ENCODE peak calls at places on chromosomes 2 and 18, in six cellular contexts. R, L, U, X, Q and Y are unnamed samples.

GRCh38 chr2:164920430-164920829 is 34.9 kb downstream of the SLC38A11 start:
- DNase-seq in R (no peak), L (peak), U (no peak), X (peak), Q (no peak), Y (peak)

GRCh38 chr18:32730620-32731021 is 42.2 kb downstream of the KLHL14 start:
- DNase-seq in X (peak), Q (no peak), U (no peak), L (peak), R (no peak), Y (peak)

GRCh38 chr18:27780061-27780740 is 396.7 kb downstream of the CDH2 start:
- DNase-seq in L (no peak), Q (no peak), X (peak), U (no peak), R (no peak), Y (peak)

GRCh38 chr2:19802088-19802806 is 99.5 kb downstream of the TTC32 start:
- DNase-seq in U (no peak), R (no peak), Q (no peak), X (peak), L (peak), Y (peak)

GRCh38 chr2:215514516-215514915 is 78.6 kb upstream of the FN1 start:
- DNase-seq in R (no peak), L (no peak), X (no peak), U (no peak), Q (no peak), Y (no peak)

GRCh38 chr2:111227716-111228141 is 107.0 kb downstream of the BCL2L11 start:
- DNase-seq in R (peak), U (no peak), L (peak), Q (no peak), X (peak), Y (peak)

GRCh38 chr18:10286580-10287150 is 167.8 kb upstream of the APCDD1 start:
- DNase-seq in U (no peak), X (no peak), Q (no peak), R (no peak), L (no peak), Y (no peak)

GRCh38 chr2:168635065-168635577 is 167.3 kb upstream of the NOSTRIN start:
- DNase-seq in U (peak), R (no peak), Q (peak), X (peak), L (peak), Y (peak)

GRCh38 chr18:38940863-38941531 is 1375.4 kb upstream of the CELF4 start:
- DNase-seq in L (peak), X (peak), U (no peak), Q (no peak), R (no peak), Y (peak)

GRCh38 chr2:37389984-37390765 is 45.7 kb downstream of the QPCT start:
- DNase-seq in U (no peak), X (peak), R (no peak), L (peak), Q (no peak), Y (peak)

GRCh38 chr2:204967199-204967995 is 422.1 kb downstream of the PARD3B start:
- DNase-seq in Q (peak), L (no peak), U (no peak), R (no peak), X (peak), Y (no peak)

GRCh38 chr2:120830096-120830830 is 94.6 kb downstream of the GLI2 start:
- DNase-seq in L (no peak), R (no peak), X (no peak), Q (peak), U (peak), Y (no peak)

GRCh38 chr2:54207666-54208195 is 48.3 kb downstream of the TSPYL6 start:
- DNase-seq in Q (no peak), R (no peak), X (peak), U (no peak), L (peak), Y (peak)

GRCh38 chr2:197556456-197556855 is 40.6 kb downstream of the MOB4 start:
- DNase-seq in R (no peak), X (peak), U (no peak), Q (no peak), L (peak), Y (no peak)

GRCh38 chr18:60649816-60650215 is 277.2 kb upstream of the MC4R start:
- DNase-seq in X (no peak), R (no peak), Q (no peak), L (no peak), U (no peak), Y (no peak)

GRCh38 chr2:644871-645270 is 32.3 kb downstream of the TMEM18 start:
- DNase-seq in L (no peak), X (no peak), U (no peak), Q (no peak), R (peak), Y (no peak)

GRCh38 chr2:203870942-203871341 is 3.4 kb downstream of the CTLA4 start:
- DNase-seq in U (no peak), R (no peak), Q (no peak), X (no peak), L (no peak), Y (no peak)

GRCh38 chr2:8537572-8538155 is 144.2 kb upstream of the ID2 start:
- DNase-seq in Q (no peak), X (no peak), U (no peak), R (no peak), L (no peak), Y (no peak)

GRCh38 chr2:198465970-198466369 is 661.6 kb downstream of the PLCL1 start:
- DNase-seq in U (no peak), L (no peak), R (no peak), Q (no peak), X (no peak), Y (no peak)

GRCh38 chr2:120777787-120778186 is 42.1 kb downstream of the GLI2 start:
- DNase-seq in X (no peak), R (no peak), Q (peak), L (no peak), U (peak), Y (no peak)

GRCh38 chr2:229407170-229407569 is 136.1 kb upstream of the PID1 start:
- DNase-seq in X (peak), U (peak), Q (peak), L (peak), R (peak), Y (peak)

GRCh38 chr2:46269545-46270273 is 27.5 kb upstream of the EPAS1 start:
- DNase-seq in R (no peak), Q (peak), U (no peak), L (peak), X (peak), Y (peak)

GRCh38 chr2:25234756-25235155 is 66.4 kb upstream of the POMC start:
- DNase-seq in R (no peak), U (no peak), Q (no peak), L (no peak), X (no peak), Y (no peak)

GRCh38 chr2:55899881-55900280 is 23.7 kb downstream of the EFEMP1 start:
- DNase-seq in R (no peak), L (no peak), U (no peak), Q (no peak), X (peak), Y (peak)

GRCh38 chr18:10949655-10950054 is 199.7 kb downstream of the PIEZO2 start:
- DNase-seq in U (no peak), R (no peak), X (no peak), L (peak), Q (no peak), Y (no peak)

GRCh38 chr2:1867141-1867540 is 122.8 kb upstream of the PXDN start:
- DNase-seq in L (no peak), Q (no peak), X (no peak), R (no peak), U (no peak), Y (no peak)

GRCh38 chr2:73970850-73971471 is 13.7 kb upstream of the TET3 start:
- DNase-seq in L (no peak), R (peak), Q (peak), U (peak), X (no peak), Y (no peak)

GRCh38 chr2:219280682-219281081 is 1.5 kb downstream of the DNAJB2 start:
- DNase-seq in R (no peak), Q (no peak), X (no peak), L (no peak), U (no peak), Y (no peak)

GRCh38 chr18:46574740-46575108 is 82.3 kb downstream of the LOXHD1 start:
- DNase-seq in U (no peak), Q (no peak), X (no peak), R (no peak), L (no peak), Y (no peak)

GRCh38 chr2:238974061-238974460 is 126.2 kb downstream of the TWIST2 start:
- DNase-seq in U (no peak), Q (no peak), X (peak), L (peak), R (no peak), Y (peak)

GRCh38 chr2:238973038-238973772 is 125.3 kb downstream of the TWIST2 start:
- DNase-seq in L (peak), X (peak), U (no peak), R (no peak), Q (no peak), Y (peak)

GRCh38 chr2:238972146-238972445 is 124.2 kb downstream of the TWIST2 start:
- DNase-seq in U (no peak), L (no peak), R (no peak), X (no peak), Q (no peak), Y (no peak)

GRCh38 chr2:238975408-238975807 is 127.5 kb downstream of the TWIST2 start:
- DNase-seq in L (no peak), R (no peak), X (no peak), U (no peak), Q (no peak), Y (no peak)

DNA sequence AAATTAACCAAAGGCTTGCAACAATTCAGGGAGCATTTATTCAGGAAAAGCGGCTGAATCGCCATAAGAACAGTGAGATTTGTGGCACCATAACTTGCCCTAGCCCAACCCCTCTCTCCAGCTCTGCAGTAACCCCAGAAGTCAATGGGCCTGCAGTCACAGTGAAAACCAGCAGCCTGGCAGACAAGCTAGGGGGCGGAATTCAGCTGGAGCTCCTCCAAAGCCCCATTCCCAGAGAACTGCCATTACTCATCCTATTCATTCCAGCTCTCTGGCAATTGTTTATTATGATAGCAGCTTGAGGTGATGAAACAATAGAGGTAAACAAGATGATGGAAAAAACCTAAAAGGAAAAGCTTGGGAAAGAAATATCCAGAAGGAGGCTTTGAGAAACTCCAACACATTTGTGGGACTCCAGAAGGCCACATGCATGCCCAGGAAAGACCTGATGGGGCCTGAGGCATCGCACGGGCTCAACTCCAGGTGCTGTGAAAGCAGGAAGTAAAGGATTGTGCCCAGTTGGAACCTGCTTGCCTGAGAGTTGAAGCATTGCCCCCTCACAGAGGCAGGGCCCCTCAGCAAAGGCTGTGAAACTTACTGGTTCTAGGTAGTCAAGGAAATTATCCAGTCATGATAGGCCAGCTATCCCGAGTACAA is 126.8 kb downstream of the TWIST2 start:
- DNase-seq in L (peak), Q (peak), R (peak), U (no peak), X (peak), Y (peak)
- H3K27ac ChIP-seq in L (no peak), Q (no peak), R (peak), U (no peak), X (peak), Y (peak)

DNA sequence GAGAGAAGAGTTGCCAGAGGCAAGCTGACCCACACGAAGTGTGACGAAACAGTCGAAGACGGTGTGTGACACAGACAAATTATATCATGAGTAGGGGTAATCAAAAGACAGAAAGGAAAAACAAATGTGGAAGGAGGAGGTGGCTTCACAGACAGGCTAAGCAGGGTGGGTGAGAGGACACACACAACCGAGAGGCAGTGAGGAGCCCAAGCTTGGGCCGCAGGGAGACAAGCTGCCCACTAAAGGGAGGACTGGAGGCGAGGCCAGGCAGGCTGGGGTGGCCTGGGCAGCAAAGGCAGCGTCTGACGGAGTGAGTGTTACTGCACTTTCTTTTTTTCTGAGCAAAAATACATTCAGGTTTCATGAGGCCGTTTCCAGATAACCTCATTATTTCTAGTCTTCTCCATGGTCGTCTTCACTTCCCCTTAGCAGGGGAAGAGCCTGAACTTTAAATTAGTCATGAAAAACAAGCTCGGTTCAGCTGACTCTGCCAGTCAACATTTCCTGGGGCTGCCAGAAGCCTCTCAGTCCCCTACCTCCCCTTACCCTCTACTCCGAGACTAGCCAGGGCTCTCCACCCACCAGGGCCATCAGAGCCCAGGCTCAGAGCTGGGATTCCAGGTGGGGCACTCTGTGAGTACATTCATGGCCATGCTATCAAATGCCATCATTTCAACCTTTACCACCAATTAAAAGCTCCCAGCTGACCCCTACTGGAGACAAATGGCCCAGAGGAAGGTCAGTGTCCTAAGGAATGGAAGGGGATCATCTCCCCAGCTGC is 13.8 kb upstream of the ZFP36L2 start:
- DNase-seq in U (no peak), X (no peak), L (no peak), R (no peak), Q (no peak), Y (no peak)
- H3K27ac ChIP-seq in U (peak), X (no peak), L (no peak), R (peak), Q (peak), Y (no peak)

DNA sequence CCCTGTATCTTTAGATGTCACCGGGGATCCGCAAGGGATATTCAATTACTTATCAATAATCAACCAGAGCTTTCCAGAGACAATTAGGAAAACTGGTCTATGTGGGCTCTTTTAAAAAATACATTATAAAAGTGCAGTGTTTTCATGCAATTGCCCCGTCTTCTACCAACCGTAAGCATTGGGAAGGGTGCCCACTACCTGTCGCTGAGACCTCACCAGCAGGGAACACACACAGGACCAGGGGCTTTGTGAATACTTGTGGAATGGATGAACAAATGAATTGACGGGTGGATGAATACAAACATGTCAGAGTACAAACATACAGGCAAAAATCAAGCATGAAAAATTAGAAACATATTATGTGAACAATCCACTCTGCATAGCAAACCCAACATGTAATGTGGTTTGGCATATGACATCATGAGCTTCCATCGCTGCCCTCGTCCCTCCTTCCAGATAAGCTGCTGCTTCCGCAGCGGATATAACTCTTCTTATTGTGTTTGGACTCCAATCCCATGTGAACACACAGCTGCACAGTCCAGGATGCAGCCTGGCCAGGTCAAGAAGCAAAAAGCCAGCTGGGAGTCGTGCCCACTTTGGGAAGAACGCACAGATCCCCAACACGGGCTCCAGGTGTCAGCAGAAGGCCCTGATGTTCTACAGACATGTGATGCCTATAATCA is 5.3 kb downstream of the FHL2 start:
- DNase-seq in U (peak), Q (peak), X (peak), L (peak), R (no peak), Y (peak)
- H3K27ac ChIP-seq in U (peak), Q (peak), X (peak), L (peak), R (peak), Y (peak)

DNA sequence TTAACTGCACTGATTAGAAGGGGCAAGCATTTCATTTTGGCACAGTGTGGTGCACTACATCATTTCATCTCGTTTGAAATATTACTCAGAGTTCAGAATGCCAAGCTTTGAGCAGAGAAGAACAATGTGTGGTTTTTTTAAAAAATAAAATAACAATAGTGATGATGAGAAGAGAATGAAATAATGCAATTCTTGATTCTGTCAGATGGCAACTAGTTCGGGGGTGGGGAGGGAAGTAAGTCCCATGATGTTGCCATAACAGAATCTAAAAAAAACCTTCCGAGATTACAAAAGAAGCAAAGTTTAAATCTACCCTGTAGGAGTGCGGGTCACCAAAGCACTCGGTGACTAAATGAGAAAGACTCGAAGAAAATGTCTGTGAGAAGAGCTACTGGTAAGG is 490.4 kb downstream of the NR4A2 start:
- DNase-seq in Q (no peak), U (no peak), R (no peak), L (peak), X (peak), Y (peak)
- H3K27ac ChIP-seq in Q (no peak), U (no peak), R (no peak), L (no peak), X (no peak), Y (peak)

DNA sequence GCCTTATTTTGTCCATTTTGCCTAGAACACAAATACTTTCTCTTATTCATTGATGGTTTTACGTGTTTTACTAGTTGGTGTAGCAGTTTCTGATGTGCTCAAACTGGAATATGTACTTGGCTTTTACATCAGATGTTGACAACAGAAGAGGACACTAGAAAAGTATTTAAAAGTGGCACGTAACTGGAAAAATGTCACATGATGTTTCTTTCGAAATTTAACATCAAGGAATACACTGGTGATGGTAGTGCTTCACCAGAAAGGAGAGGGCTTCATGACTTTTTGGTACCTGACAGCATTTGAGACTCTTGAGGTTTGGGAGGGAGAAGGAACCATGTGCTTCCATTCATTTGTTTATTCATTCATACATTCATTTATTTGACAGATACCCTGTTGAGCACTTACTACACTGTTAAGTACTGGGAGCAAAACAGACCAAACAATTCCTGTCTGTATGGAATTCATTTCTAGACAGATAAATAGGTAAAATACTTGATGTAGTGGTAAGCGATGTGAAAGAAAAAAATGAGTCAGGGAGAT is 1.5 kb downstream of the GIGYF2 start:
- DNase-seq in X (no peak), U (no peak), R (no peak), Q (no peak), L (peak), Y (no peak)
- H3K27ac ChIP-seq in X (no peak), U (peak), R (peak), Q (no peak), L (no peak), Y (peak)

DNA sequence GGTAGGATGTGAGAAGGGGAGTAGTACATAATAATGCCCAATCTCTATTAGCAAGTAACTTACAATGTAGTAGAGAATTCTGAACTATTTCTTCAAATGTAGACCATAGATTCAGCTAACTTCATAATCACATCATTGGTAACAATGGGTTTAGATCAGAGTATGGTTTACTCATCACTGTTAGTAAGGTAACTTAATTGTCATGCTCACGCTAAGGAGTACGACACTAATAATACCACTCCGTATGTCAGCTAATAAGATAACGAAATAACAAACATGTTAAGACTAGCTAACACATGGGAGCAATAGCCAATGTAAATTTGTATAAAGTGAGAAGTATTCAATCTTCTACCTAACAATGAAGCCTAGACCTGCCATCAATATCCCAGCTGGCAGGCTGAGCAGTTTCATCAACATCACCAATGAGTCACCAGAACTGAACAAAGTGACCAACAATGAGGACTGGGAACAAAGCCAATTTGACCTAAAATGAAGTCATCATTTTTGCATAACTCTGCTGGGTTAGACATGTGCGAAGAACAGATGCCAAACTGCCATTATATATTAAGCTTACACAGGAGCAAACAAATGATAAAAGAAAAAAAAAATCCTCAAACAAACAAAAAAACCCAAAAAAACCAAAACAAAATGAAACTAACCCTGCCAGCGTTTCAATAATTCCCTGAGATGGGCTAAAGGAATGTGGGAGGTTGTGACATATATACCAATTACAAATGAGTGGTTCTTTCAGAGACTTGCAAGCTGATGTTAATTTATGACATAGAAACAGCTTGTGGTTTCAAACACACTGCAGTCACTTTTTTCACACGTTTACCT is 56.6 kb upstream of the CCDC141 start:
- DNase-seq in R (peak), U (peak), L (peak), Q (no peak), X (peak), Y (peak)
- H3K27ac ChIP-seq in R (no peak), U (no peak), L (peak), Q (no peak), X (peak), Y (peak)